ENCODE peak calls at places on chromosomes 13 and 19, in four cellular contexts. X, V, S and B are unnamed samples.

GRCh38 chr19:3112375-3113099 is 18.4 kb downstream of the GNA11 start:
- DNase-seq in X (no peak), V (no peak), S (no peak), B (no peak)

GRCh38 chr13:73720216-73720840 is 413.9 kb downstream of the KLF12 start:
- DNase-seq in X (no peak), V (no peak), S (no peak), B (no peak)

GRCh38 chr13:43905435-43906031 is 25.8 kb downstream of the LACC1 start:
- DNase-seq in X (peak), V (no peak), S (no peak), B (peak)

GRCh38 chr13:106529415-106530208 is 5.8 kb downstream of the EFNB2 start:
- DNase-seq in X (no peak), V (no peak), S (no peak), B (no peak)

GRCh38 chr13:19794552-19795143 is 11.9 kb upstream of the PSPC1 start:
- DNase-seq in X (no peak), V (no peak), S (no peak), B (no peak)

GRCh38 chr19:39765091-39766076 is 13.3 kb upstream of the LEUTX start:
- DNase-seq in X (peak), V (no peak), S (no peak), B (no peak)

GRCh38 chr19:17888260-17888659 is 16.5 kb downstream of the SLC5A5 start:
- DNase-seq in X (no peak), V (no peak), S (no peak), B (no peak)

GRCh38 chr13:111115841-111116500 is 861 bp downstream of the ARHGEF7 start:
- DNase-seq in X (peak), V (no peak), S (no peak), B (peak)

GRCh38 chr13:76672422-76672821 is 213.8 kb downstream of the KCTD12 start:
- DNase-seq in X (no peak), V (no peak), S (no peak), B (no peak)

GRCh38 chr19:3075605-3076431 is 13.5 kb upstream of the TLE5 start:
- DNase-seq in X (peak), V (no peak), S (peak), B (peak)

GRCh38 chr13:114268344-114269280 is 12.8 kb upstream of the UPF3A start:
- DNase-seq in X (no peak), V (no peak), S (no peak), B (no peak)

GRCh38 chr13:28423010-28423409 is 71.9 kb downstream of the FLT1 start:
- DNase-seq in X (no peak), V (peak), S (no peak), B (no peak)

GRCh38 chr19:47086280-47086679 is 27.3 kb downstream of the ZC3H4 start:
- DNase-seq in X (no peak), V (no peak), S (no peak), B (no peak)

GRCh38 chr13:113934576-113934975 is 39.3 kb downstream of the C13orf46 start:
- DNase-seq in X (no peak), V (no peak), S (no peak), B (no peak)